ENCODE peak calls at places on chromosomes 1 and 21, in ten cellular contexts. U is cardiac muscle cell, B is fibroblast of lung, N is heart left ventricle, X is hepatocyte, V is IMR-90, F is Panc1, A is body of pancreas, Q is ascending aorta, K is left ventricle myocardium inferior. D is an unnamed sample.
A peak's percentile ranks its signal among the peaks of the same experiment; 100 is the strongest.

GRCh38 chr1:100699744-100700143 is 19.8 kb upstream of the VCAM1 start:
- DNase-seq in F (no peak), V (peak; percentile 88), K (no peak), Q (no peak), X (no peak), U (no peak), N (no peak), A (no peak), B (peak; percentile 62), D (no peak)

GRCh38 chr1:22895357-22895756 is 77.3 kb downstream of the LACTBL1 start:
- DNase-seq in N (no peak), A (no peak), U (no peak), K (no peak), B (no peak), F (no peak), Q (no peak), X (no peak), V (no peak), D (no peak)

GRCh38 chr1:201676061-201676644 is 137.2 kb downstream of the NAV1 start:
- DNase-seq in V (peak; percentile 39), B (peak; percentile 60), A (peak; percentile 57), U (peak; percentile 37), N (peak; percentile 67), K (no peak), F (no peak), X (peak; percentile 30), Q (no peak), D (no peak)

GRCh38 chr1:43171312-43171875 is 696 bp downstream of the EBNA1BP2 start:
- DNase-seq in Q (no peak), N (no peak), B (peak; percentile 1), X (no peak), A (no peak), K (no peak), F (no peak), V (peak; percentile 1), U (peak; percentile 10), D (no peak)

GRCh38 chr1:59314776-59315528 is 18.1 kb downstream of the FGGY start:
- DNase-seq in Q (no peak), N (no peak), F (no peak), A (no peak), X (no peak), U (no peak), B (peak; percentile 45), V (no peak), K (no peak), D (no peak)

GRCh38 chr1:34781071-34781843 is at the start of gene GJB3:
- DNase-seq in V (no peak), U (no peak), K (no peak), N (no peak), Q (no peak), X (peak; percentile 46), B (peak; percentile 15), F (no peak), A (no peak), D (no peak)

GRCh38 chr21:42081931-42082381 is 10.8 kb downstream of the UMODL1 start:
- DNase-seq in F (no peak), X (no peak), U (no peak), N (peak; percentile 53), Q (no peak), B (peak; percentile 90), V (no peak), A (no peak), K (no peak), D (no peak)

GRCh38 chr1:89545264-89546038 is 20.8 kb downstream of the LRRC8B start:
- DNase-seq in U (peak; percentile 72), X (peak; percentile 11), A (no peak), F (no peak), B (peak; percentile 87), Q (no peak), V (peak; percentile 19), K (no peak), N (no peak), D (no peak)

GRCh38 chr1:22507582-22507981 is 55.7 kb upstream of the EPHA8 start:
- DNase-seq in F (no peak), B (no peak), A (no peak), U (no peak), V (no peak), N (no peak), X (no peak), K (no peak), Q (no peak), D (no peak)

GRCh38 chr1:90381598-90381997 is 335.5 kb downstream of the BARHL2 start:
- DNase-seq in B (no peak), V (no peak), U (no peak), Q (no peak), K (no peak), F (no peak), A (no peak), N (no peak), X (no peak), D (no peak)

DNA sequence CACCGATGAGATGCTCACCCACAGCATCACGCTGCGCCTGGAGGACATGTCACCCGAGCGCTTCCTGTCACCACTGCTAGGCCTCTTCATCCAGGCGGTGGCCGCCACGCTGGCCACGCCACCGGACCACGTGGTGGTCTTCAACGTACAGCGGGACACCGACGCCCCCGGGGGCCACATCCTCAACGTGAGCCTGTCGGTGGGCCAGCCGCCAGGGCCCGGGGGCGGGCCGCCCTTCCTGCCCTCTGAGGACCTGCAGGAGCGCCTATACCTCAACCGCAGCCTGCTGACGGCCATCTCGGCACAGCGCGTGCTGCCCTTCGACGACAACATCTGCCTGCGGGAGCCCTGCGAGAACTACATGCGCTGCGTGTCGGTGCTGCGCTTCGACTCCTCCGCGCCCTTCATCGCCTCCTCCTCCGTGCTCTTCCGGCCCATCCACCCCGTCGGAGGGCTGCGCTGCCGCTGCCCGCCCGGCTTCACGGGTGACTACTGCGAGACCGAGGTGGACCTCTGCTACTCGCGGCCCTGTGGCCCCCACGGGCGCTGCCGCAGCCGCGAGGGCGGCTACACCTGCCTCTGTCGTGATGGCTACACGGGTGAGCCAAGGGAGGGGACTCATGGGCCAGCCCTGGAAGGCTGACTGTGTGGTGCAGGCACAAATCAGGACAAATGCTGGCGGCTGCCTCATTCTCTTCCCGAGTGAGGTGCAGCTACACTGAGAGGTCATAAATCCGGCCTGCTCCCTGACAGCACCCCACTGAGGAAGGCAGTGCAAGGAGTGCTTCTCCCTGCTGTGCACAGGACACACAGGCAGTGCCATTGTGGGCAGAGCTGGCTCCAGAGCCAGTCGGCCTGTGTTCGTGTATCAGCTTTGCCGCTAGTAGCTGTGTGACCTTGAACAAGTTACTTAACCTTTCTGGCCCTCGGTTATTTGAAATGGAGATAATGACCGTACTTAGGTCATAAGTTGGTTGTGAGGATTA is 9.4 kb downstream of the CELSR2 start:
- DNase-seq in A (no peak), X (no peak), N (peak; percentile 62), U (no peak), B (no peak), V (no peak), F (no peak), K (no peak), Q (no peak), D (no peak)
- H3K4me1 ChIP-seq in A (peaks cover 13% of the 10 kb centered on the region), X (peaks cover 12% of the 10 kb centered on the region), N (peaks cover 8% of the 10 kb centered on the region), U (peaks cover 10% of the 10 kb centered on the region), B (peaks cover 3% of the 10 kb centered on the region), V (peaks cover 11% of the 10 kb centered on the region), F (peaks cover 7% of the 10 kb centered on the region), K (peaks cover 22% of the 10 kb centered on the region), Q (peaks cover 11% of the 10 kb centered on the region), D (peaks cover 55% of the 10 kb centered on the region)

DNA sequence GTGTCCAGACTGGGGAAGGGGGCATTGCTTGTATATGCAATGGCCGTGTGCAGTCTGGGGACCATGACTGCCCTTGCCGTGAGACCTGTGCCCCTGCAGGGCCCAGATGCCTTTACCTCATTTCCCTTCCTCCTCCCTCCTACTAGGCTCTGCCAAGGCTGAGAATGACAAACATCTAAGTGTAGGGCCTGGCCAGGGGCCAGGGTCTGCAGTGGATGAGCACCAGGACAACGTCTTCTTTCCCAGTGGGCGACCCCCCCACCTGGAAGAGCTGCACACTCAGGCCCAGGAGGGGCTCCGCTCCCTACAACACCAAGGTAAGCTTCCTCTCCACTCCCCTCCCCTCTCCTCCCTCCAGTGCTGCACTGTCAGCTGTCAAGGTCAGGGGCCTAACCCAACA is 49.5 kb downstream of the YARS1 start:
- DNase-seq in V (peak; percentile 31), N (no peak), U (no peak), F (no peak), K (no peak), B (no peak), Q (no peak), X (peak; percentile 28), A (peak; percentile 35), D (no peak)
- H3K4me1 ChIP-seq in V (peaks cover 15% of the 10 kb centered on the region), N (no peaks in the 10 kb centered on the region), U (peaks cover 49% of the 10 kb centered on the region), F (peaks cover 75% of the 10 kb centered on the region), K (peaks cover 21% of the 10 kb centered on the region), B (peaks cover 8% of the 10 kb centered on the region), Q (peaks cover 8% of the 10 kb centered on the region), X (peaks cover 58% of the 10 kb centered on the region), A (peaks cover 68% of the 10 kb centered on the region), D (peaks cover 58% of the 10 kb centered on the region)

DNA sequence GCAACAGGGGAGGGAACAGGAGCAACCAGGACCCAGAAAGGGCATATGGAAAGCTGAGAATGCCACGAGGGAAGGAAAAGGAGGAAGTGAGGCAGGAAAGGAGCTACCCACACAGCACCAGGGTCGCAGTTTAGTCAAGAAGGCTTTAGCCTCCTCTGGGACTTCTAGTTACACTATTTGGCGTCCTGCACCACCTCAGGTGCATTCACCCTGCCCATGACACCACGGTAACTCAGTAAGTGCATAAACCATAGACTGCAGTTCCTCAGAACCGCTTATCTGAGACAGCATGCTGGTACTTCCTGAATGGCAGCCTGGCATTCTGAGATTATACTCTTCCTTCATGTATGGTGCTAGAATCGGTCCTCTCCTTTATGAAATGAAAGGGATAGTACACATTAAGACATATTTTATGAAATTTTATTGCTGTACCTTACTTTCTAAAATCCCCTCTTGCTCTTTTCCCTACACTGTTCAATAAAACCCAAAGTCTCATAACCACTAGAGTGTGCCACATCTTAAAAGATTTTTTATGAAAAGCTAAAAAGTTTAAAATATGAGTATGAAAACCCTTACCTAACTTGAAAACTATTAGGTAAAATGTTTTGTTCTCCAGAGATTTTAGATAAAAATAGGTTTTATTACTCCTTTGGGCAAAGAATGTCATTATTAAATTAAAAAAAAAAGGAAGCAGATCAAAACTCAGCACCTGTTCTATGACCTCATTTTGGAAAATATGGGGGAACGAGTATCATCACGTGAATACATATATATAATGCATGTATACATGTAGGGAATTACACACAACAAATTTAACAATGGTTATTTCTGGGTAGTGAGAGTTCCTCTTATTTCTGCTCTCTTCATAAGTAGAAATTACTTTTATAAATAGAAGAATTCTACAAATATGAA is 67.3 kb downstream of the VAV3 start:
- DNase-seq in B (no peak), X (no peak), F (no peak), K (no peak), Q (no peak), A (no peak), V (no peak), U (no peak), N (no peak), D (no peak)
- H3K4me1 ChIP-seq in B (no peaks in the 10 kb centered on the region), X (no peaks in the 10 kb centered on the region), F (no peaks in the 10 kb centered on the region), K (peaks cover 12% of the 10 kb centered on the region), Q (no peaks in the 10 kb centered on the region), A (no peaks in the 10 kb centered on the region), V (no peaks in the 10 kb centered on the region), U (no peaks in the 10 kb centered on the region), N (no peaks in the 10 kb centered on the region), D (no peaks in the 10 kb centered on the region)

DNA sequence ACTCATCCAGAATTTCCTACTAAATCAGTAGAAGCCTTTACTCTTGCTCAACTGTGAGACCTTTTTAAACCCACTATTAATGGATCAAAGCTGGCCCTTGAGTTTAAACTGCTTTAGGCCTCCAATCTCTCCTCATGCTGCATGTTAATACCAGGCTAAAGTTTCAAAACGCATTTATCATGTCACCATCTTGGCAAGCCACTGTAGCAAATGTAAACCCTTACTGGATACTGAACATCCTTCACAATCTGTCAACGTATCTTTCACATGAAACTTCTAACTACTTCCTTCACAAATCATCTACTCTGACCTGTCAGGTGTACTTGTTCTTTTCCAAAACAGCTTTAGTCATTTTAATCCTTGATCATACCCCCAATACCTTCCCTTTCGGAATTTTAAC is 3.0 kb downstream of the PAXBP1 start:
- DNase-seq in B (peak; percentile 22), U (no peak), K (no peak), A (no peak), N (no peak), V (peak; percentile 8), F (no peak), X (no peak), Q (no peak), D (no peak)
- H3K4me1 ChIP-seq in B (peaks cover 3% of the 10 kb centered on the region), U (peaks cover 15% of the 10 kb centered on the region), K (peaks cover 63% of the 10 kb centered on the region), A (peaks cover 51% of the 10 kb centered on the region), N (peaks cover 18% of the 10 kb centered on the region), V (no peaks in the 10 kb centered on the region), F (peaks cover 6% of the 10 kb centered on the region), X (peaks cover 28% of the 10 kb centered on the region), Q (peaks cover 19% of the 10 kb centered on the region), D (peaks cover 13% of the 10 kb centered on the region)

D was measured in keratinocyte.